ENCODE peak calls at places on chromosomes 4 and X, in seven cellular contexts. One of them, this sample, is unnamed.

GRCh38 chr4:101022151-101023024 is 324.9 kb downstream of the PPP3CA start:
- DNase-seq in K562: no peak
- DNase-seq in H1: no peak
- DNase-seq in HepG2: no peak
- DNase-seq in GM23338: no peak
- DNase-seq in endothelial cell of umbilical vein: peak; percentile 56
- DNase-seq in GM12878: no peak
- DNase-seq in this sample: no peak

GRCh38 chr4:1248262-1249147 is at the start of gene CTBP1:
- DNase-seq in K562: peak; percentile 93
- DNase-seq in H1: peak; percentile 86
- DNase-seq in HepG2: peak; percentile 51
- DNase-seq in GM23338: peak; percentile 82
- DNase-seq in endothelial cell of umbilical vein: peak; percentile 86
- DNase-seq in GM12878: no peak
- DNase-seq in this sample: peak; percentile 59

GRCh38 chr4:140856692-140857091 is 100.5 kb upstream of the TBC1D9 start:
- DNase-seq in K562: no peak
- DNase-seq in H1: no peak
- DNase-seq in HepG2: no peak
- DNase-seq in GM23338: peak; percentile 38
- DNase-seq in endothelial cell of umbilical vein: no peak
- DNase-seq in GM12878: no peak
- DNase-seq in this sample: peak; percentile 86

GRCh38 chr4:56619160-56619559 is 61.9 kb downstream of the HOPX start:
- DNase-seq in K562: no peak
- DNase-seq in H1: no peak
- DNase-seq in HepG2: no peak
- DNase-seq in GM23338: peak; percentile 13
- DNase-seq in endothelial cell of umbilical vein: peak; percentile 29
- DNase-seq in GM12878: no peak
- DNase-seq in this sample: no peak

GRCh38 chr4:27117453-27117852 is 256.8 kb downstream of the STIM2 start:
- DNase-seq in K562: no peak
- DNase-seq in H1: no peak
- DNase-seq in HepG2: no peak
- DNase-seq in GM23338: no peak
- DNase-seq in endothelial cell of umbilical vein: no peak
- DNase-seq in GM12878: no peak
- DNase-seq in this sample: no peak

GRCh38 chr4:55123791-55124190 is 1.6 kb downstream of the KDR start:
- DNase-seq in K562: no peak
- DNase-seq in H1: no peak
- DNase-seq in HepG2: no peak
- DNase-seq in GM23338: no peak
- DNase-seq in endothelial cell of umbilical vein: peak; percentile 45
- DNase-seq in GM12878: no peak
- DNase-seq in this sample: no peak

GRCh38 chrX:130716822-130717405 is 186.1 kb downstream of the ENOX2 start:
- DNase-seq in K562: no peak
- DNase-seq in H1: no peak
- DNase-seq in HepG2: no peak
- DNase-seq in GM23338: no peak
- DNase-seq in endothelial cell of umbilical vein: no peak
- DNase-seq in GM12878: no peak
- DNase-seq in this sample: no peak

GRCh38 chr4:15201782-15202181 is 199.5 kb downstream of the CPEB2 start:
- DNase-seq in K562: no peak
- DNase-seq in H1: no peak
- DNase-seq in HepG2: no peak
- DNase-seq in GM23338: no peak
- DNase-seq in endothelial cell of umbilical vein: no peak
- DNase-seq in GM12878: no peak
- DNase-seq in this sample: no peak

GRCh38 chr4:96913437-96914075 is 1073.7 kb downstream of the PDHA2 start:
- DNase-seq in K562: no peak
- DNase-seq in H1: no peak
- DNase-seq in HepG2: no peak
- DNase-seq in GM23338: no peak
- DNase-seq in endothelial cell of umbilical vein: no peak
- DNase-seq in GM12878: no peak
- DNase-seq in this sample: no peak

GRCh38 chr4:145935253-145936141 is 3.1 kb downstream of the ZNF827 start:
- DNase-seq in K562: no peak
- DNase-seq in H1: no peak
- DNase-seq in HepG2: peak; percentile 61
- DNase-seq in GM23338: peak; percentile 68
- DNase-seq in endothelial cell of umbilical vein: peak; percentile 47
- DNase-seq in GM12878: peak; percentile 48
- DNase-seq in this sample: no peak

GRCh38 chrX:55717521-55718497 is at the start of gene RRAGB:
- DNase-seq in K562: peak; percentile 88
- DNase-seq in H1: peak; percentile 75
- DNase-seq in HepG2: peak; percentile 92
- DNase-seq in GM23338: peak; percentile 92
- DNase-seq in endothelial cell of umbilical vein: peak; percentile 93
- DNase-seq in GM12878: peak; percentile 90
- DNase-seq in this sample: peak; percentile 89

DNA sequence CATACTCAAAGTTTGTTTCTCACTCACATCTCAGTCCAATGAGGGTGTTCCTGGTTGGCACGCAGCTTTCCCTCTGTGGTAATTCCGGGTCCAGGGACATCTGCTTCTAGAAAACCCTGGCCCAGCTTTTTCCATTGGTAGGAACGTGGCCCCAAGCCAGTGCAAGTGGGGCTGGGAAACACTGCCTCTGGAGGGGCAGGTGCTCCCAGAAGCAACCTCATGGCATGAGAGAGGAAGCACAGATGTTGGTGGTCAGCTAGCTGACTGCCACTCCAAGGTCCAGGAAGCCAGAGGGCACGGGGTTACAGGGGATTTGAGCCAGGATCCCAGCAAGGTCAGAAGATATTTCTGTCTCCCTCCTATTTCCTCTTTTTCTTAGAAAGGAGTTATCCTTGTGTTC is 47.5 kb downstream of the DCTD start:
- DNase-seq in K562: no peak
- DNase-seq in H1: no peak
- DNase-seq in HepG2: no peak
- DNase-seq in GM23338: no peak
- DNase-seq in endothelial cell of umbilical vein: no peak
- DNase-seq in GM12878: no peak
- DNase-seq in this sample: no peak
- TF ChIP-seq POLR2AphosphoS5 in K562: no peak
- TF ChIP-seq POLR2AphosphoS5 in H1: no peak
- TF ChIP-seq POLR2AphosphoS5 in HepG2: no peak
- TF ChIP-seq POLR2AphosphoS5 in GM23338: no peak
- TF ChIP-seq POLR2AphosphoS5 in endothelial cell of umbilical vein: no peak
- TF ChIP-seq POLR2AphosphoS5 in GM12878: no peak
- TF ChIP-seq POLR2AphosphoS5 in this sample: no peak

GRCh38 chr4:183798249-183798920 is 106.7 kb upstream of the STOX2 start:
- DNase-seq in K562: no peak
- DNase-seq in H1: peak; percentile 58
- DNase-seq in HepG2: no peak
- DNase-seq in GM23338: peak; percentile 45
- DNase-seq in endothelial cell of umbilical vein: no peak
- DNase-seq in GM12878: no peak
- DNase-seq in this sample: no peak
- TF ChIP-seq EZH2 in K562: no peak
- TF ChIP-seq EZH2 in H1: no peak
- TF ChIP-seq EZH2 in HepG2: no peak
- TF ChIP-seq EZH2 in GM23338: peak; percentile 74
- TF ChIP-seq EZH2 in endothelial cell of umbilical vein: peak; percentile 20
- TF ChIP-seq EZH2 in GM12878: peak; percentile 31
- TF ChIP-seq EZH2 in this sample: no peak

DNA sequence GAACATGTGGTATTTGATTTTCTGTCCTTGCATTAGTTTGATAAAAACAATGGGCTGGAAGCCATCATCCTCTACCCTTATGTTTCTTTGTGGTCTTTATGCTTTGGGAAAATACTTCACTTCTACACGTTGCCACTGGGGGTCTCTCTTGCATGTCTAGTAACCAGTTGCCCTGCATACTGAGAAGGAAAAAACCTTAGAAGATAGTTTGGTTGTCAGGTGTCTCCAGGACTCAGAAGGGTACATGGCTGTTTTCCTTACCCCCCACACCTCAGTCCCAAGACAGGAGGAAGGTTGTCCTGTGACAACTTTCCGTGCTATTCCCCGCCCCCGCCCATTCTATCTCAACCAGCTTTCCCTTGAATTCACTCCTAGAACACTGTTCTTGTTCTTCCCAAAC is 62.1 kb upstream of the LANCL3 start:
- DNase-seq in K562: no peak
- DNase-seq in H1: no peak
- DNase-seq in HepG2: no peak
- DNase-seq in GM23338: peak; percentile 5
- DNase-seq in endothelial cell of umbilical vein: peak; percentile 1
- DNase-seq in GM12878: no peak
- DNase-seq in this sample: no peak
- TF ChIP-seq CTCF in K562: peak; percentile 42
- TF ChIP-seq CTCF in H1: no peak
- TF ChIP-seq CTCF in HepG2: peak; percentile 54
- TF ChIP-seq CTCF in GM23338: peak; percentile 50
- TF ChIP-seq CTCF in endothelial cell of umbilical vein: no peak
- TF ChIP-seq CTCF in GM12878: peak; percentile 17
- TF ChIP-seq CTCF in this sample: peak; percentile 26

GRCh38 chrX:49846545-49846944 is 17.4 kb downstream of the PAGE4 start:
- DNase-seq in K562: no peak
- DNase-seq in H1: no peak
- DNase-seq in HepG2: no peak
- DNase-seq in GM23338: no peak
- DNase-seq in endothelial cell of umbilical vein: no peak
- DNase-seq in GM12878: no peak
- DNase-seq in this sample: no peak

GRCh38 chrX:49842603-49843002 is 13.5 kb downstream of the PAGE4 start:
- DNase-seq in K562: peak; percentile 14
- DNase-seq in H1: no peak
- DNase-seq in HepG2: peak; percentile 88
- DNase-seq in GM23338: no peak
- DNase-seq in endothelial cell of umbilical vein: no peak
- DNase-seq in GM12878: no peak
- DNase-seq in this sample: no peak

GRCh38 chrX:49844622-49845021 is 15.5 kb downstream of the PAGE4 start:
- DNase-seq in K562: no peak
- DNase-seq in H1: no peak
- DNase-seq in HepG2: no peak
- DNase-seq in GM23338: no peak
- DNase-seq in endothelial cell of umbilical vein: no peak
- DNase-seq in GM12878: no peak
- DNase-seq in this sample: no peak

GRCh38 chrX:49848275-49848674 is 19.2 kb downstream of the PAGE4 start:
- DNase-seq in K562: no peak
- DNase-seq in H1: no peak
- DNase-seq in HepG2: no peak
- DNase-seq in GM23338: no peak
- DNase-seq in endothelial cell of umbilical vein: no peak
- DNase-seq in GM12878: no peak
- DNase-seq in this sample: no peak

DNA sequence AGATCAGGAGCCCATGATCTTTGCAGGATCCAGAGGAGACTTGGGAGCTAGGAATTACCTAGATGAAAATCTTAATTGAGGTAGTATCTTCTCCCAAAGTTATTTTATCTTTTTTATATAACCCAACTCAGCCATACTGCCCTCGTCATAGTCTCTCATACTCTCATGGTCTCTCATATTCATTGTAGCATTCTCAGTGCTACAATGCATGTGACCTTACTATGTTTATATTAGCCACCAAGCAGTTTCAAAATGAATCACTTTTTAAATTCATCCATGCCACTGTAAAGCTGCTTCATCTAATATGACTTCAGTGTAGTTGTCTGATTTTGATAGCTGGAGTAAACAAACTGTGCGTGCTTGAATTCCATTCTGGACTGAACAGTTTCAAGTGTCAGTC is 16.9 kb downstream of the PAGE4 start:
- DNase-seq in K562: no peak
- DNase-seq in H1: no peak
- DNase-seq in HepG2: no peak
- DNase-seq in GM23338: no peak
- DNase-seq in endothelial cell of umbilical vein: no peak
- DNase-seq in GM12878: no peak
- DNase-seq in this sample: no peak
- TF ChIP-seq POLR2AphosphoS5 in K562: no peak
- TF ChIP-seq POLR2AphosphoS5 in H1: no peak
- TF ChIP-seq POLR2AphosphoS5 in HepG2: no peak
- TF ChIP-seq POLR2AphosphoS5 in GM23338: no peak
- TF ChIP-seq POLR2AphosphoS5 in endothelial cell of umbilical vein: no peak
- TF ChIP-seq POLR2AphosphoS5 in GM12878: no peak
- TF ChIP-seq POLR2AphosphoS5 in this sample: no peak

GRCh38 chr4:180057891-180058643 is 2185.1 kb upstream of the TENM3 start:
- DNase-seq in K562: no peak
- DNase-seq in H1: peak; percentile 72
- DNase-seq in HepG2: no peak
- DNase-seq in GM23338: peak; percentile 66
- DNase-seq in endothelial cell of umbilical vein: no peak
- DNase-seq in GM12878: no peak
- DNase-seq in this sample: no peak

GRCh38 chr4:180060159-180060889 is 2182.9 kb upstream of the TENM3 start:
- DNase-seq in K562: no peak
- DNase-seq in H1: no peak
- DNase-seq in HepG2: no peak
- DNase-seq in GM23338: peak; percentile 23
- DNase-seq in endothelial cell of umbilical vein: no peak
- DNase-seq in GM12878: no peak
- DNase-seq in this sample: no peak

GRCh38 chr4:180057198-180057821 is 2185.9 kb upstream of the TENM3 start:
- DNase-seq in K562: no peak
- DNase-seq in H1: no peak
- DNase-seq in HepG2: no peak
- DNase-seq in GM23338: peak; percentile 53
- DNase-seq in endothelial cell of umbilical vein: no peak
- DNase-seq in GM12878: no peak
- DNase-seq in this sample: no peak

GRCh38 chr4:180058731-180059215 is 2184.4 kb upstream of the TENM3 start:
- DNase-seq in K562: no peak
- DNase-seq in H1: peak; percentile 81
- DNase-seq in HepG2: no peak
- DNase-seq in GM23338: peak; percentile 89
- DNase-seq in endothelial cell of umbilical vein: no peak
- DNase-seq in GM12878: no peak
- DNase-seq in this sample: no peak

DNA sequence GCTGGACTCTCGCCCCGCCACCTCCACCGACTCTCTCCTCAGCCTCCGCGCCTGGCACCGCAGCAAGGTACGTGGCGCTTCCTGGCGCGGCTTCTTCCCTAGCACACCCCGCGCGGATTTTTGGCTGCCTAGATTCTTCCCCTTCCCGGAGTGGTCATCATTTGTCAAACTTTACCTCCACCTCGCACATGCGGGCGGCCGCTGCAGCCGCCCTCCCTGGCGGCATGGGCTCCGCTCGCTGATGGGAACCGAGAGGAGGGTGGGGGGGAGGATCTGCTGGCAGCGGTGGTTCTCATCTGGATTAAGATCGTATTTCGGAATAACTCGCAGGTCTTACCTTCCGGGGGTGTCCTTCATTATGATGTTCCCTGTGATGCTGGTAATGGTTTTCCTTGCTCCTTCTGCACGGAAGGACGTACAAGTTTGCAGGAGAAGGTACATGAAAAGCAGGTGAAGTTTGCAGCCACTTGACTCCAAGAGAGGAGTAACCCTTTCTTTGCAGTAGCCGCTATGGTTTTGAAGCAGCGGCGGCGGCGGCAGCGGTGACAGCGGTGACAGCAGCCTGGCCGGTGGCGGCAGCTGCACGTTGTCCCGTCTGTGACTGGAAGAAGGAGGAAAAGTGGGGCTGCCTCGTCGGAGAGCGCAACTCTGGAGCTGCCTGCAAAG is 2183.9 kb upstream of the TENM3 start:
- DNase-seq in K562: no peak
- DNase-seq in H1: peak; percentile 56
- DNase-seq in HepG2: no peak
- DNase-seq in GM23338: peak; percentile 55
- DNase-seq in endothelial cell of umbilical vein: no peak
- DNase-seq in GM12878: no peak
- DNase-seq in this sample: no peak
- TF ChIP-seq EZH2 in K562: no peak
- TF ChIP-seq EZH2 in H1: peak; percentile 51
- TF ChIP-seq EZH2 in HepG2: peak; percentile 81
- TF ChIP-seq EZH2 in GM23338: peak; percentile 59
- TF ChIP-seq EZH2 in endothelial cell of umbilical vein: peak; percentile 45
- TF ChIP-seq EZH2 in GM12878: no peak
- TF ChIP-seq EZH2 in this sample: no peak